ENCODE peak calls at places on chromosomes 2 and 18, in six cellular contexts. Y, A, X, S, T and K are unnamed samples. For H3K36me3, the result is how much of the 10 kb centered on the place peaks cover.

GRCh38 chr2:168136392-168136977 is 110.9 kb downstream of the STK39 start:
- DNase-seq in Y (no peak), A (no peak), X (no peak), S (peak), T (no peak), K (peak)

GRCh38 chr2:236393101-236393500 is 128.9 kb upstream of the ASB18 start:
- DNase-seq in Y (no peak), A (no peak), X (no peak), S (no peak), T (no peak), K (no peak)

GRCh38 chr2:52097076-52097475 is 1065.1 kb upstream of the NRXN1 start:
- DNase-seq in Y (no peak), A (no peak), X (no peak), S (no peak), T (no peak), K (no peak)

GRCh38 chr2:23635666-23636340 is 250.8 kb downstream of the KLHL29 start:
- DNase-seq in Y (no peak), A (no peak), X (no peak), S (no peak), T (peak), K (no peak)

GRCh38 chr2:200944467-200945394 is 18.7 kb downstream of the ORC2 start:
- DNase-seq in Y (no peak), A (peak), X (no peak), S (peak), T (no peak), K (peak)

GRCh38 chr2:67260348-67261277 is 136.5 kb upstream of the ETAA1 start:
- DNase-seq in Y (peak), A (peak), X (peak), S (peak), T (no peak), K (peak)

GRCh38 chr2:157830696-157831570 is 45.2 kb downstream of the ACVR1 start:
- DNase-seq in Y (no peak), A (peak), X (no peak), S (peak), T (no peak), K (peak)

GRCh38 chr2:96954490-96954846 is 31.9 kb downstream of the FAM178B start:
- DNase-seq in Y (no peak), A (no peak), X (no peak), S (no peak), T (no peak), K (no peak)

GRCh38 chr18:35749701-35750100 is 168.2 kb downstream of the GALNT1 start:
- DNase-seq in Y (no peak), A (no peak), X (no peak), S (peak), T (no peak), K (no peak)

GRCh38 chr2:200756618-200757321 is 54.9 kb upstream of the BZW1 start:
- DNase-seq in Y (no peak), A (peak), X (peak), S (peak), T (peak), K (peak)

GRCh38 chr2:33340265-33340664 is 136.2 kb upstream of the RASGRP3 start:
- DNase-seq in Y (peak), A (peak), X (no peak), S (no peak), T (peak), K (no peak)

GRCh38 chr2:173929441-173929840 is 35.7 kb downstream of the SP3 start:
- DNase-seq in Y (no peak), A (no peak), X (no peak), S (no peak), T (no peak), K (no peak)

GRCh38 chr18:6593142-6593889 is 136.2 kb upstream of the ARHGAP28 start:
- DNase-seq in Y (no peak), A (no peak), X (no peak), S (no peak), T (no peak), K (peak)

GRCh38 chr2:132037527-132038178 is 124.1 kb downstream of the ANKRD30BL start:
- DNase-seq in Y (peak), A (no peak), X (peak), S (no peak), T (peak), K (peak)

GRCh38 chr2:36423172-36423571 is 67.6 kb downstream of the CRIM1 start:
- DNase-seq in Y (no peak), A (no peak), X (no peak), S (no peak), T (no peak), K (no peak)

GRCh38 chr2:157468931-157469708 is 25.2 kb upstream of the CYTIP start:
- DNase-seq in Y (no peak), A (peak), X (no peak), S (peak), T (no peak), K (peak)

GRCh38 chr2:197208841-197209240 is 101.7 kb downstream of the ANKRD44 start:
- DNase-seq in Y (no peak), A (no peak), X (no peak), S (no peak), T (no peak), K (peak)

GRCh38 chr2:230797515-230798495 is 66.9 kb upstream of the ITM2C start:
- DNase-seq in Y (no peak), A (peak), X (no peak), S (no peak), T (no peak), K (peak)

GRCh38 chr2:64463784-64464183 is 9.8 kb downstream of the LGALSL start:
- DNase-seq in Y (no peak), A (peak), X (no peak), S (peak), T (no peak), K (peak)

GRCh38 chr2:229704231-229704630 is 10.1 kb downstream of the DNER start:
- DNase-seq in Y (no peak), A (no peak), X (no peak), S (no peak), T (no peak), K (no peak)

GRCh38 chr2:85996591-85996990 is 107.8 kb upstream of the ST3GAL5 start:
- DNase-seq in Y (no peak), A (no peak), X (no peak), S (no peak), T (no peak), K (no peak)

GRCh38 chr18:57923606-57924005 is 120.4 kb upstream of the NEDD4L start:
- DNase-seq in Y (no peak), A (no peak), X (no peak), S (no peak), T (no peak), K (no peak)

GRCh38 chr18:69109686-69110085 is 291.0 kb upstream of the DOK6 start:
- DNase-seq in Y (no peak), A (peak), X (no peak), S (no peak), T (no peak), K (peak)

GRCh38 chr2:134668821-134669220 is 50.0 kb downstream of the TMEM163 start:
- DNase-seq in Y (peak), A (no peak), X (no peak), S (no peak), T (no peak), K (peak)

GRCh38 chr2:113157897-113158753 is 15.6 kb upstream of the PSD4 start:
- DNase-seq in Y (no peak), A (peak), X (no peak), S (peak), T (no peak), K (peak)

GRCh38 chr2:172098287-172098649 is 4.4 kb downstream of the DLX2 start:
- DNase-seq in Y (no peak), A (no peak), X (no peak), S (no peak), T (no peak), K (no peak)

GRCh38 chr18:54330768-54331548 is 26.7 kb downstream of the STARD6 start:
- DNase-seq in Y (no peak), A (no peak), X (no peak), S (peak), T (no peak), K (no peak)

GRCh38 chr2:36618381-36618780 is 20.4 kb upstream of the FEZ2 start:
- DNase-seq in Y (no peak), A (peak), X (peak), S (peak), T (no peak), K (peak)

GRCh38 chr2:136322436-136322835 is 204.5 kb upstream of the CXCR4 start:
- DNase-seq in Y (no peak), A (no peak), X (no peak), S (no peak), T (no peak), K (no peak)

GRCh38 chr2:231701456-231702373 is 6.6 kb upstream of the PTMA start:
- DNase-seq in Y (peak), A (no peak), X (no peak), S (no peak), T (peak), K (peak)

GRCh38 chr18:21853020-21853419 is 112.4 kb downstream of the MIB1 start:
- DNase-seq in Y (no peak), A (peak), X (no peak), S (no peak), T (no peak), K (peak)

GRCh38 chr2:203432811-203433210 is 102.3 kb downstream of the RAPH1 start:
- DNase-seq in Y (no peak), A (no peak), X (no peak), S (no peak), T (no peak), K (no peak)

GRCh38 chr2:203438528-203438927 is 96.6 kb downstream of the RAPH1 start:
- DNase-seq in Y (no peak), A (no peak), X (no peak), S (no peak), T (no peak), K (no peak)

GRCh38 chr2:203437516-203437915 is 97.6 kb downstream of the RAPH1 start:
- DNase-seq in Y (no peak), A (no peak), X (no peak), S (no peak), T (no peak), K (no peak)

GRCh38 chr2:203440671-203441070 is 94.4 kb downstream of the RAPH1 start:
- DNase-seq in Y (no peak), A (no peak), X (no peak), S (no peak), T (no peak), K (no peak)

GRCh38 chr2:203436496-203436895 is 98.6 kb downstream of the RAPH1 start:
- DNase-seq in Y (no peak), A (no peak), X (no peak), S (no peak), T (no peak), K (no peak)
- H3K36me3 ChIP-seq in Y (under half), A (under half), X (under half), S (under half), T (under half), K (under half)

GRCh38 chr2:233278921-233279320 is 27.4 kb downstream of the ATG16L1 start:
- DNase-seq in Y (no peak), A (no peak), X (no peak), S (no peak), T (no peak), K (no peak)
- H3K36me3 ChIP-seq in Y (half or more), A (half or more), X (half or more), S (half or more), T (half or more), K (half or more)

GRCh38 chr18:36811955-36812354 is 16.8 kb downstream of the TPGS2 start:
- DNase-seq in Y (no peak), A (no peak), X (no peak), S (no peak), T (no peak), K (no peak)
- H3K36me3 ChIP-seq in Y (under half), A (under half), X (under half), S (under half), T (under half), K (under half)

GRCh38 chr2:46888421-46888952 is 27.1 kb downstream of the MCFD2 start:
- DNase-seq in Y (no peak), A (no peak), X (no peak), S (no peak), T (no peak), K (no peak)
- H3K36me3 ChIP-seq in Y (under half), A (under half), X (under half), S (under half), T (under half), K (under half)

DNA sequence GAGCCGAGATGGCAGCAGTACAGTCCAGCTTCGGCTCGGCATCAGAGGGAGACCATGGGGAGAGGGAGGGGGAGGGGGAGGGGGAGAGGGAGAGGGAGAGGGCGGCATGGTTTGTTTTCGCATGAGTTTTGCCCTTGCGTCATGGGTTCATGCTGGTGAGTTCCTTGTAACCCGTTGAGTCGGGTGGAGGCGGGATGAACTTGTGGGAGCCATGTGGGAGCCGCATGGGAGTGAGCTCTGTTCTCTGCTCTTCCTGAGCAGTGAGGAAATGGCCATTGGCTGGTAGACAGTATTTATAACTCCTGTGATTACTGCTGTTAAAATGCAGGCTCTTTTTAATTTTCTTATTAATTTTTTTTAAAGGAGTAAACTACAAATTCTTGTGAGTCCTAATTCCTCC is 108.0 kb downstream of the CEP192 start:
- DNase-seq in Y (no peak), A (no peak), X (no peak), S (no peak), T (no peak), K (no peak)
- H3K36me3 ChIP-seq in Y (half or more), A (under half), X (under half), S (half or more), T (under half), K (under half)